ENCODE peak calls at places on chromosome 13, in ten cellular contexts. V is PC-9; X is pancreas; L is stomach; H is ovary; J is CD4-positive, CD25-positive, alpha-beta regulatory T cell; A is colonic mucosa; U is H1; R is left ventricle myocardium inferior; F is thoracic aorta. W is an unnamed sample.

GRCh38 chr13:39415003-39415402 is 188.0 kb downstream of the LHFPL6 start:
- DNase-seq in R (no peak), J (no peak), H (no peak), F (no peak), X (no peak), U (no peak), L (no peak), V (no peak), A (no peak), W (no peak)

GRCh38 chr13:55244991-55245644 is 1895.6 kb upstream of the PRR20A start:
- DNase-seq in U (peak; percentile 66), X (no peak), A (no peak), R (no peak), L (no peak), V (no peak), J (no peak), H (no peak), F (no peak), W (no peak)

GRCh38 chr13:41561179-41561578 is 103.8 kb downstream of the RGCC start:
- DNase-seq in H (no peak), X (no peak), R (no peak), L (no peak), U (no peak), J (no peak), V (no peak), F (no peak), A (no peak), W (no peak)

GRCh38 chr13:33207616-33207964 is 78.0 kb downstream of the STARD13 start:
- DNase-seq in X (no peak), H (no peak), A (no peak), L (no peak), U (no peak), R (no peak), J (no peak), F (no peak), V (no peak), W (peak; percentile 26)

GRCh38 chr13:105502193-105502592 is 1033.3 kb downstream of the EFNB2 start:
- DNase-seq in R (no peak), L (no peak), H (no peak), U (no peak), V (no peak), J (no peak), X (no peak), F (no peak), A (no peak), W (no peak)

GRCh38 chr13:83211301-83211700 is 671.0 kb downstream of the SLITRK1 start:
- DNase-seq in X (no peak), R (no peak), A (no peak), J (no peak), F (no peak), L (no peak), H (no peak), U (no peak), V (no peak), W (no peak)

GRCh38 chr13:82096256-82096655 is 1755.3 kb upstream of the SPRY2 start:
- DNase-seq in R (no peak), X (no peak), F (no peak), A (no peak), U (no peak), V (no peak), H (no peak), J (no peak), L (no peak), W (no peak)

GRCh38 chr13:30111810-30112209 is 195.5 kb downstream of the KATNAL1 start:
- DNase-seq in A (no peak), H (no peak), L (no peak), F (no peak), R (no peak), V (no peak), X (no peak), U (no peak), J (no peak), W (no peak)

DNA sequence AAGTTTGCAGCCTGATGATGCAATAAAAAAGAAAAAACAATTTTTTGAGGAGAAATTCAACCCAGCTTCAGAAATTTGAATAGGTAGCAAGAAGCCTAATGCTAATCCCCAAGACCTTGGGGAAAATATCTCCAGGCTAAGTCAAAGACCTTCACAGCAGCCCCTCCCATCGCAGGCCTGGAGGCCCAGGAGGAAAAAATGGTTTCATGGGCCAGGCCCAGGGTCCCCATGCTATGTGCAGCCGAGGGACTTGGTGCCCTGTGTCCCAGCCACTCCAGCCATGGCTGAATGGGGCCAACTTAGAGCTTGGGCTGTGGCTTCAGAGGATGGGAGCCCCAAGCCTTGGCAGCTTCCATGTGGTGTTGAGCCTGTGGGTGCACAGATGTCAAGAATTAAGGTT is 210.3 kb downstream of the SUCLA2 start:
- DNase-seq in H (no peak), X (no peak), V (no peak), L (no peak), F (no peak), J (no peak), U (no peak), A (no peak), R (no peak), W (no peak)
- H3K9me3 ChIP-seq in H (no peaks in the 10 kb centered on the region), X (no peaks in the 10 kb centered on the region), V (no peaks in the 10 kb centered on the region), L (peaks cover 18% of the 10 kb centered on the region), F (no peaks in the 10 kb centered on the region), J (peaks cover 17% of the 10 kb centered on the region), U (peaks cover 25% of the 10 kb centered on the region), A (no peaks in the 10 kb centered on the region), R (peaks cover 24% of the 10 kb centered on the region), W (peaks cover 12% of the 10 kb centered on the region)

GRCh38 chr13:75871059-75871458 is 234.9 kb downstream of the LMO7 start:
- DNase-seq in F (no peak), H (no peak), V (no peak), L (no peak), J (no peak), X (no peak), R (no peak), U (no peak), A (no peak), W (no peak)

GRCh38 chr13:75869981-75870380 is 233.9 kb downstream of the LMO7 start:
- DNase-seq in A (no peak), J (no peak), X (no peak), R (no peak), F (no peak), H (no peak), L (no peak), V (no peak), U (no peak), W (no peak)

GRCh38 chr13:75872970-75873369 is 236.8 kb downstream of the LMO7 start:
- DNase-seq in X (no peak), U (no peak), V (no peak), F (no peak), L (no peak), H (no peak), R (no peak), J (no peak), A (no peak), W (no peak)

GRCh38 chr13:75867718-75868117 is 231.6 kb downstream of the LMO7 start:
- DNase-seq in L (no peak), X (no peak), H (no peak), F (no peak), U (no peak), R (no peak), V (no peak), A (no peak), J (no peak), W (no peak)

GRCh38 chr13:75870397-75870801 is 234.3 kb downstream of the LMO7 start:
- DNase-seq in J (no peak), R (no peak), A (no peak), L (no peak), V (peak; percentile 25), F (no peak), H (peak; percentile 22), X (no peak), U (peak; percentile 62), W (no peak)
- H3K4me3 ChIP-seq in J (peak overlapping the region; percentile 56), R (peak overlapping the region; percentile 57), A (peak overlapping the region; percentile 11), L (peak overlapping the region; percentile 33), V (no peak overlapping the region), F (peak overlapping the region; percentile 77), H (no peak overlapping the region), X (no peak overlapping the region), U (no peak overlapping the region), W (no peak overlapping the region)

GRCh38 chr13:19060311-19061002 is 121.2 kb downstream of the TUBA3C start:
- DNase-seq in X (no peak), H (no peak), V (no peak), J (no peak), A (no peak), U (no peak), R (no peak), F (no peak), L (no peak), W (no peak)
- H3K9me3 ChIP-seq in X (no peaks in the 10 kb centered on the region), H (no peaks in the 10 kb centered on the region), V (no peaks in the 10 kb centered on the region), J (peaks cover 8% of the 10 kb centered on the region), A (no peaks in the 10 kb centered on the region), U (peaks cover 95% of the 10 kb centered on the region), R (peaks cover 26% of the 10 kb centered on the region), F (no peaks in the 10 kb centered on the region), L (peaks cover 74% of the 10 kb centered on the region), W (peaks cover 96% of the 10 kb centered on the region)

DNA sequence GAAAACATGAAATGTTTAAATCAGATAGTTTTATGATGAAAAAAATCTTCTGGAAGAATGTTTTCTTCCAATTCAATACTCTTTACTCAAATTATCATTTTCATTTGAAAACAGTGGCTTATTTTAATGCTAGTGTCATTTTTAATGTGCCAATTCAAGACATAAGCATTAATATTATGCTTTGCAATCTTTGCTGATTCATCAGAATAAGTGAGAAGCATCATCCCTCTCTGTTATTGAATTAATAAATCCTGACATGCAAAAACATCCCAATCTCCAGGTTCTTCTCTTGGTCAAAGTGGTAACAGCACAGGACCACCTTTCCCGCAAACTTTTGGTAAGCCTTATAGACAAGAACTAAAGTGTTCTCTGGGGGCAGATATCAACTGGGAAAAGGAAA is 3.8 kb downstream of the INTS6 start:
- DNase-seq in A (no peak), F (no peak), U (no peak), R (no peak), J (no peak), H (no peak), V (no peak), X (no peak), L (no peak), W (no peak)
- H3K4me3 ChIP-seq in A (no peak overlapping the region), F (no peak overlapping the region), U (no peak overlapping the region), R (no peak overlapping the region), J (no peak overlapping the region), H (no peak overlapping the region), V (no peak overlapping the region), X (no peak overlapping the region), L (no peak overlapping the region), W (no peak overlapping the region)

GRCh38 chr13:54029720-54030119 is 1001.1 kb downstream of the OLFM4 start:
- DNase-seq in V (no peak), R (no peak), J (no peak), H (no peak), F (no peak), A (no peak), X (no peak), U (no peak), L (no peak), W (no peak)
- H3K9me3 ChIP-seq in V (peaks cover 10% of the 10 kb centered on the region), R (peaks cover 47% of the 10 kb centered on the region), J (peaks cover 18% of the 10 kb centered on the region), H (no peaks in the 10 kb centered on the region), F (no peaks in the 10 kb centered on the region), A (no peaks in the 10 kb centered on the region), X (no peaks in the 10 kb centered on the region), U (peaks cover 11% of the 10 kb centered on the region), L (peaks cover 14% of the 10 kb centered on the region), W (peaks cover 44% of the 10 kb centered on the region)

W was measured in mucosa of descending colon.